ENCODE peak calls at places on chromosomes 13 and 19, in eight cellular contexts. G is stimulated activated CD8-positive, alpha-beta memory T cell treated with anti-CD3 and anti-CD28 coated beads, Interleukin-2, amount 100 ng/mL, for 48 hours; D is aorta; P is kidney tubule cell; Q is stimulated activated CD4-positive, alpha-beta T cell treated with anti-CD3 and anti-CD28 coated beads, Interleukin-12 subunit alpha, Interleukin-12 subunit beta, amount 100 ng/mL, for 48 hours; B is naive thymus-derived CD4-positive, alpha-beta T cell; A is endodermal cell; S is EL. E is an unnamed sample.

GRCh38 chr13:35940734-35941133 is 190.4 kb downstream of the DCLK1 start:
- DNase-seq in G (no peak), D (no peak), P (no peak), Q (no peak), B (no peak), A (no peak), S (no peak), E (no peak)

GRCh38 chr19:8512115-8512967 is 1.6 kb downstream of the ZNF414 start:
- DNase-seq in G (no peak), D (no peak), P (peak; percentile 22), Q (no peak), B (no peak), A (peak; percentile 84), S (peak; percentile 26), E (no peak)

GRCh38 chr19:9741476-9742171 is 26.9 kb downstream of the ZNF846 start:
- DNase-seq in G (no peak), D (no peak), P (no peak), Q (no peak), B (no peak), A (no peak), S (no peak), E (no peak)

GRCh38 chr13:36819064-36819810 is at the start of gene RFXAP:
- DNase-seq in G (peak; percentile 87), D (peak; percentile 94), P (peak; percentile 89), Q (peak; percentile 74), B (peak; percentile 90), A (peak; percentile 97), S (peak; percentile 84), E (peak; percentile 90)

GRCh38 chr19:38640368-38640767 is 7.1 kb upstream of the ACTN4 start:
- DNase-seq in G (no peak), D (no peak), P (no peak), Q (no peak), B (no peak), A (peak; percentile 36), S (no peak), E (no peak)

GRCh38 chr13:82898625-82899024 is 983.6 kb downstream of the SLITRK1 start:
- DNase-seq in G (no peak), D (no peak), P (peak; percentile 2), Q (no peak), B (no peak), A (no peak), S (no peak), E (no peak)

GRCh38 chr19:58557253-58558065 is 952 bp downstream of the UBE2M start:
- DNase-seq in G (no peak), D (peak; percentile 41), P (no peak), Q (no peak), B (no peak), A (no peak), S (no peak), E (peak; percentile 13)

GRCh38 chr13:111363121-111363520 is 42.7 kb downstream of the TEX29 start:
- DNase-seq in G (no peak), D (no peak), P (no peak), Q (no peak), B (no peak), A (no peak), S (no peak), E (no peak)

GRCh38 chr19:41570639-41571112 is 5.3 kb upstream of the CEACAM21 start:
- DNase-seq in G (peak; percentile 75), D (peak; percentile 83), P (peak; percentile 72), Q (peak; percentile 72), B (peak; percentile 81), A (peak; percentile 94), S (peak; percentile 65), E (peak; percentile 75)

GRCh38 chr19:55071913-55072312 is 3.8 kb upstream of the EPS8L1 start:
- DNase-seq in G (no peak), D (no peak), P (no peak), Q (no peak), B (no peak), A (no peak), S (no peak), E (no peak)

GRCh38 chr19:21202865-21203494 is 61.1 kb downstream of the ZNF431 start:
- DNase-seq in G (no peak), D (no peak), P (peak; percentile 50), Q (no peak), B (peak; percentile 27), A (peak; percentile 75), S (peak; percentile 64), E (no peak)

GRCh38 chr13:38990693-38991092 is at the start of gene STOML3:
- DNase-seq in G (no peak), D (no peak), P (no peak), Q (no peak), B (no peak), A (no peak), S (no peak), E (no peak)

GRCh38 chr13:37338721-37339120 is 233.3 kb upstream of the CSNK1A1L start:
- DNase-seq in G (no peak), D (no peak), P (no peak), Q (no peak), B (no peak), A (no peak), S (no peak), E (no peak)

GRCh38 chr19:3480383-3481091 is at the start of gene SMIM24:
- DNase-seq in G (no peak), D (no peak), P (peak; percentile 36), Q (no peak), B (no peak), A (peak; percentile 59), S (no peak), E (no peak)

GRCh38 chr13:46961719-46962118 is 64.9 kb upstream of the HTR2A start:
- DNase-seq in G (no peak), D (no peak), P (peak; percentile 78), Q (no peak), B (no peak), A (no peak), S (peak; percentile 79), E (no peak)

E was measured in left ventricle myocardium inferior.